ENCODE peak calls at places on chromosomes 11 and 22, in nine cellular contexts. One of them, this sample, is unnamed.

GRCh38 chr11:115221461-115222069 is 282.6 kb downstream of the CADM1 start:
- DNase-seq in left ventricle myocardium inferior: no peak
- DNase-seq in endodermal cell: peak; percentile 67
- DNase-seq in AG09319: no peak
- DNase-seq in choroid plexus epithelial cell: no peak
- DNase-seq in AG10803: no peak
- DNase-seq in AG04450: no peak
- DNase-seq in GM20000: peak; percentile 2
- DNase-seq in progenitor cell of endocrine pancreas: no peak
- DNase-seq in this sample: no peak

GRCh38 chr11:117734596-117734995 is 62.4 kb downstream of the DSCAML1 start:
- DNase-seq in left ventricle myocardium inferior: no peak
- DNase-seq in endodermal cell: peak; percentile 71
- DNase-seq in AG09319: no peak
- DNase-seq in choroid plexus epithelial cell: no peak
- DNase-seq in AG10803: no peak
- DNase-seq in AG04450: no peak
- DNase-seq in GM20000: no peak
- DNase-seq in progenitor cell of endocrine pancreas: no peak
- DNase-seq in this sample: no peak

GRCh38 chr11:111189466-111189865 is 56.1 kb upstream of the POU2AF2 start:
- DNase-seq in left ventricle myocardium inferior: no peak
- DNase-seq in endodermal cell: no peak
- DNase-seq in AG09319: no peak
- DNase-seq in choroid plexus epithelial cell: peak; percentile 13
- DNase-seq in AG10803: no peak
- DNase-seq in AG04450: no peak
- DNase-seq in GM20000: no peak
- DNase-seq in progenitor cell of endocrine pancreas: no peak
- DNase-seq in this sample: no peak

GRCh38 chr22:19270873-19271272 is 20.6 kb downstream of the CLTCL1 start:
- DNase-seq in left ventricle myocardium inferior: no peak
- DNase-seq in endodermal cell: no peak
- DNase-seq in AG09319: no peak
- DNase-seq in choroid plexus epithelial cell: no peak
- DNase-seq in AG10803: no peak
- DNase-seq in AG04450: no peak
- DNase-seq in GM20000: no peak
- DNase-seq in progenitor cell of endocrine pancreas: no peak
- DNase-seq in this sample: no peak

GRCh38 chr22:22730655-22731373 is 86.4 kb downstream of the GGTLC2 start:
- DNase-seq in left ventricle myocardium inferior: no peak
- DNase-seq in endodermal cell: no peak
- DNase-seq in AG09319: no peak
- DNase-seq in choroid plexus epithelial cell: no peak
- DNase-seq in AG10803: no peak
- DNase-seq in AG04450: no peak
- DNase-seq in GM20000: no peak
- DNase-seq in progenitor cell of endocrine pancreas: no peak
- DNase-seq in this sample: no peak

GRCh38 chr11:65438257-65439151 is 15.9 kb downstream of the NEAT1 start:
- DNase-seq in left ventricle myocardium inferior: no peak
- DNase-seq in endodermal cell: no peak
- DNase-seq in AG09319: no peak
- DNase-seq in choroid plexus epithelial cell: peak; percentile 55
- DNase-seq in AG10803: peak; percentile 35
- DNase-seq in AG04450: no peak
- DNase-seq in GM20000: no peak
- DNase-seq in progenitor cell of endocrine pancreas: no peak
- DNase-seq in this sample: no peak

GRCh38 chr11:122895591-122895990 is 13.0 kb downstream of the JHY start:
- DNase-seq in left ventricle myocardium inferior: no peak
- DNase-seq in endodermal cell: no peak
- DNase-seq in AG09319: no peak
- DNase-seq in choroid plexus epithelial cell: no peak
- DNase-seq in AG10803: no peak
- DNase-seq in AG04450: no peak
- DNase-seq in GM20000: no peak
- DNase-seq in progenitor cell of endocrine pancreas: no peak
- DNase-seq in this sample: no peak

GRCh38 chr11:118913411-118914125 is 12.2 kb downstream of the BCL9L start:
- DNase-seq in left ventricle myocardium inferior: peak; percentile 29
- DNase-seq in endodermal cell: peak; percentile 70
- DNase-seq in AG09319: no peak
- DNase-seq in choroid plexus epithelial cell: no peak
- DNase-seq in AG10803: no peak
- DNase-seq in AG04450: no peak
- DNase-seq in GM20000: no peak
- DNase-seq in progenitor cell of endocrine pancreas: no peak
- DNase-seq in this sample: no peak

GRCh38 chr11:120061761-120062560 is 76.0 kb downstream of the TRIM29 start:
- DNase-seq in left ventricle myocardium inferior: no peak
- DNase-seq in endodermal cell: peak; percentile 75
- DNase-seq in AG09319: no peak
- DNase-seq in choroid plexus epithelial cell: peak; percentile 8
- DNase-seq in AG10803: peak; percentile 40
- DNase-seq in AG04450: no peak
- DNase-seq in GM20000: peak; percentile 1
- DNase-seq in progenitor cell of endocrine pancreas: no peak
- DNase-seq in this sample: peak; percentile 32

GRCh38 chr11:112693781-112694180 is 267.4 kb upstream of the NCAM1 start:
- DNase-seq in left ventricle myocardium inferior: no peak
- DNase-seq in endodermal cell: no peak
- DNase-seq in AG09319: no peak
- DNase-seq in choroid plexus epithelial cell: no peak
- DNase-seq in AG10803: no peak
- DNase-seq in AG04450: no peak
- DNase-seq in GM20000: no peak
- DNase-seq in progenitor cell of endocrine pancreas: no peak
- DNase-seq in this sample: no peak

GRCh38 chr11:128731041-128731663 is 37.3 kb downstream of the FLI1 start:
- DNase-seq in left ventricle myocardium inferior: no peak
- DNase-seq in endodermal cell: no peak
- DNase-seq in AG09319: no peak
- DNase-seq in choroid plexus epithelial cell: no peak
- DNase-seq in AG10803: no peak
- DNase-seq in AG04450: no peak
- DNase-seq in GM20000: no peak
- DNase-seq in progenitor cell of endocrine pancreas: no peak
- DNase-seq in this sample: no peak

GRCh38 chr11:4881860-4882500 is at the start of gene OR51T1:
- DNase-seq in left ventricle myocardium inferior: no peak
- DNase-seq in endodermal cell: no peak
- DNase-seq in AG09319: no peak
- DNase-seq in choroid plexus epithelial cell: peak; percentile 83
- DNase-seq in AG10803: peak; percentile 3
- DNase-seq in AG04450: no peak
- DNase-seq in GM20000: no peak
- DNase-seq in progenitor cell of endocrine pancreas: no peak
- DNase-seq in this sample: no peak

GRCh38 chr22:39383841-39384625 is 15.5 kb upstream of the TAB1 start:
- DNase-seq in left ventricle myocardium inferior: no peak
- DNase-seq in endodermal cell: no peak
- DNase-seq in AG09319: no peak
- DNase-seq in choroid plexus epithelial cell: no peak
- DNase-seq in AG10803: peak; percentile 30
- DNase-seq in AG04450: no peak
- DNase-seq in GM20000: no peak
- DNase-seq in progenitor cell of endocrine pancreas: no peak
- DNase-seq in this sample: peak; percentile 29

GRCh38 chr22:22927196-22927887 is 39.7 kb downstream of the IGLL5 start:
- DNase-seq in left ventricle myocardium inferior: no peak
- DNase-seq in endodermal cell: no peak
- DNase-seq in AG09319: no peak
- DNase-seq in choroid plexus epithelial cell: no peak
- DNase-seq in AG10803: no peak
- DNase-seq in AG04450: no peak
- DNase-seq in GM20000: no peak
- DNase-seq in progenitor cell of endocrine pancreas: no peak
- DNase-seq in this sample: peak; percentile 8

GRCh38 chr11:120293038-120293800 is 31.9 kb upstream of the TLCD5 start:
- DNase-seq in left ventricle myocardium inferior: no peak
- DNase-seq in endodermal cell: no peak
- DNase-seq in AG09319: no peak
- DNase-seq in choroid plexus epithelial cell: no peak
- DNase-seq in AG10803: no peak
- DNase-seq in AG04450: no peak
- DNase-seq in GM20000: no peak
- DNase-seq in progenitor cell of endocrine pancreas: no peak
- DNase-seq in this sample: no peak

DNA sequence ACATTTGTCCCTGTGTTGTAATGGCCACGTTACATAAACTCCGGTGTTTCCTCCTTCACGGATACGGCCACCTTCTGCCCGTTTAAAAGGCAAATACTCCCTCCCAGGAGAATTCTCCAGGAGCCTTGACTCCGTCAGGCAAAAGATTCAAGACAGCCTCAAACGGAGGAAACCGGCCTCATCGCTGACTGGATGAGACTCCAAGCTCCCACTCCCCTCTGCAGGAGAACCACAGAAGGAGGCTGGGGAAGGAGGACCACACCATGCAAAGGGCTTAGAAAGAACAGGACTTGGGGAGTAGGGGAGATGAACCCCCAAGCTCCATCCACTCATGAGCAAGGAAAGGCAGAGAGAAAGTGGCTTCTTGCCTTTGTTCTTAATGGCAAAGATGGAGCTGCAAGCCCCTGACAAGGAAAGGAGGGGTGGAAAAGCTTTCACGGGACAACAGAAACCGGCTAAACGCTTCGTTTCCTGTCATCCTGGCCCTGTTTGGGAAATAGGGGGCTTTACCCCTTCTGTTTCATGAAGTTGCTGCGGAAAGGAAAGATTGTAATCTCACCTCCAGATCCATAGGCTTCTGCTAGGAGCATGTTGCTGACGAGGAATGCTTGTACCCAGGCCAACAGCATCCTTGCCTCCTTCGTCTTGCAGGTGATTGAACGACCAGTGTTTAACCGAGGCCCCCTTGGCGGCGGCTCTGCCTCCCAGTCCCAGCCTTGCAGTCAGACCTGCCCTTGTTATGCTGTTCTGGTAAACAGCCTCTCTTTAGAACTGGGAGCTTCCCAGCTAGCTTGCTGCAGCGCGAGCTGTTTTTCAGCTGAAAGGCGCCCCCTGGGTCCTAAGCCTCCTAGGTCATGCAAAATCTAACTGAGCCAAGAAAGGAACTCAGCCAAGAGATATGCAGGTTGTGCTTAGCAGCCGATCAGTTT is at the start of gene PIK3IP1:
- DNase-seq in left ventricle myocardium inferior: peak; percentile 89
- DNase-seq in endodermal cell: peak; percentile 97
- DNase-seq in AG09319: peak; percentile 52
- DNase-seq in choroid plexus epithelial cell: peak; percentile 96
- DNase-seq in AG10803: peak; percentile 83
- DNase-seq in AG04450: peak; percentile 70
- DNase-seq in GM20000: peak; percentile 82
- DNase-seq in progenitor cell of endocrine pancreas: peak; percentile 49
- DNase-seq in this sample: peak; percentile 77
- TF ChIP-seq CTCF in left ventricle myocardium inferior: peak; percentile 63
- TF ChIP-seq CTCF in endodermal cell: peak; percentile 69
- TF ChIP-seq CTCF in AG09319: peak; percentile 58
- TF ChIP-seq CTCF in choroid plexus epithelial cell: peak; percentile 60
- TF ChIP-seq CTCF in AG10803: peak; percentile 64
- TF ChIP-seq CTCF in AG04450: peak; percentile 55
- TF ChIP-seq CTCF in GM20000: peak; percentile 28
- TF ChIP-seq CTCF in progenitor cell of endocrine pancreas: peak; percentile 62
- TF ChIP-seq CTCF in this sample: peak; percentile 76

GRCh38 chr22:50665212-50665611 is 7.4 kb upstream of the SHANK3 start:
- DNase-seq in left ventricle myocardium inferior: no peak
- DNase-seq in endodermal cell: no peak
- DNase-seq in AG09319: no peak
- DNase-seq in choroid plexus epithelial cell: no peak
- DNase-seq in AG10803: no peak
- DNase-seq in AG04450: no peak
- DNase-seq in GM20000: no peak
- DNase-seq in progenitor cell of endocrine pancreas: no peak
- DNase-seq in this sample: no peak
- TF ChIP-seq CTCF in left ventricle myocardium inferior: no peak
- TF ChIP-seq CTCF in endodermal cell: no peak
- TF ChIP-seq CTCF in AG09319: no peak
- TF ChIP-seq CTCF in choroid plexus epithelial cell: no peak
- TF ChIP-seq CTCF in AG10803: no peak
- TF ChIP-seq CTCF in AG04450: no peak
- TF ChIP-seq CTCF in GM20000: no peak
- TF ChIP-seq CTCF in progenitor cell of endocrine pancreas: no peak
- TF ChIP-seq CTCF in this sample: no peak

DNA sequence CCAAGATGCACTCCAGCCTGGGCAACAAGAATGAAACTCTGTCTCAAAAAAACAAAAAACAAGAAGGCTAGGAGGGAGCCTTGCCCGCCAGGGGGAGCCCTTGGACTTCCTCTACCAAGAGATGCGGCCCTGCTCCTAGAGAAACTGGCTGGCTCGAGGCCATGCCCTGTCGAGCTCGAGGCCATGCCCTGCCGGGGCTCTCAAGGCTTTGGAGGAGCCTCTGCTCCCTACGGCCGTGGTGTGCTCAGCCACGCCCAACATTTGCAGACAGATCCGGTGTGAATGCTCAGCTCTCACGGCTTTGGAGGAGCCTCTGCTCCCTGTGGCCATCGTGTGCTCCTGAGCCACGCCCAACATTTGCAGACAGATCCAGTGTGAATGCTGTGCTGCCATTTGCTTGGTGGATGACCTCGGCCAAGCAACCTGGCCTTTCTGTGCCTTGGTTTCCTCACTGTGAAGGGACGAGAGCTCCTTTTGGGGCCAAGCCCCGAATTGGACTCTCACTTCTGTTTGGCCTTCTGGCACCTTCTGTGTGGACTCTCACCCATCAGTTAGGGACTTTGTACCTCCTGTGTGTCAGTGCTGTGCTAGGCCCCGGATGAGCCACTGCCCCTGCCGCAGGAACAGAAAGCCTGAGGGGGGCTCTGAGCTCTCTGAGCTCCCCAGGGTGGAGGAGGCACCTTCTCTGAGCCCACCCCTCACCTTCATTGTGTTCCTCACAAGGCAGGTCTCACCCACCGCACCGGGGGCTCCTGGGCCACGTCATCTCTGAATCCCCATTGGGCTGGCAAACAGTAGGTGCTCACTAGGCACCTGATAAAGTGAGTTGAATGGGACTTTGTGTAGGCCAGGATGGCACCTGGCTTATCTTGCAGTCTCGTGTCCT is 14.1 kb downstream of the C11orf24 start:
- DNase-seq in left ventricle myocardium inferior: peak; percentile 97
- DNase-seq in endodermal cell: peak; percentile 99
- DNase-seq in AG09319: peak; percentile 80
- DNase-seq in choroid plexus epithelial cell: peak; percentile 94
- DNase-seq in AG10803: peak; percentile 91
- DNase-seq in AG04450: peak; percentile 66
- DNase-seq in GM20000: peak; percentile 80
- DNase-seq in progenitor cell of endocrine pancreas: peak; percentile 90
- DNase-seq in this sample: peak; percentile 88
- TF ChIP-seq CTCF in left ventricle myocardium inferior: peak; percentile 90
- TF ChIP-seq CTCF in endodermal cell: peak; percentile 93
- TF ChIP-seq CTCF in AG09319: peak; percentile 85
- TF ChIP-seq CTCF in choroid plexus epithelial cell: peak; percentile 86
- TF ChIP-seq CTCF in AG10803: peak; percentile 80
- TF ChIP-seq CTCF in AG04450: peak; percentile 87
- TF ChIP-seq CTCF in GM20000: peak; percentile 78
- TF ChIP-seq CTCF in progenitor cell of endocrine pancreas: peak; percentile 88
- TF ChIP-seq CTCF in this sample: peak; percentile 96

DNA sequence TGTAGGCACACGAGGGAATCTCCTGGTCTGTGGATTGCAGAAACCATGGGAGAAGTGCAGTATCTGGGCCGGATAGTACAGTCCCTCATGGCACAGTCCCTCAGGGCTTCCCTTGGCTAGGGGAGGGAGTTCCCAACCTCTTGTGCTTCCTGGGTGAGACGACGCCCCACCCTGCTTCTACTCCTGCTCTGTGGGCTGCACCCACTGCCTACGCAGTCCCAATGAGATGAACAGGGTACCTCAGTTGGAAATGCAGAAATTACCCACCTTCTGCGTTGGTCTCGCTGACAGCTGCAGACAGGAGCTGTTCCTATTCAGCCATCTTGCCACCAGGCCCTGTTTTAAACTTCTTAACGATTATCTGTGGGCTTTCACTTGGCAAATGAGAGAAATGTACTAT is 157.2 kb upstream of the CARD18 start:
- DNase-seq in left ventricle myocardium inferior: no peak
- DNase-seq in endodermal cell: no peak
- DNase-seq in AG09319: no peak
- DNase-seq in choroid plexus epithelial cell: no peak
- DNase-seq in AG10803: no peak
- DNase-seq in AG04450: no peak
- DNase-seq in GM20000: no peak
- DNase-seq in progenitor cell of endocrine pancreas: no peak
- DNase-seq in this sample: no peak
- TF ChIP-seq CTCF in left ventricle myocardium inferior: no peak
- TF ChIP-seq CTCF in endodermal cell: no peak
- TF ChIP-seq CTCF in AG09319: no peak
- TF ChIP-seq CTCF in choroid plexus epithelial cell: no peak
- TF ChIP-seq CTCF in AG10803: no peak
- TF ChIP-seq CTCF in AG04450: no peak
- TF ChIP-seq CTCF in GM20000: no peak
- TF ChIP-seq CTCF in progenitor cell of endocrine pancreas: no peak
- TF ChIP-seq CTCF in this sample: no peak

This sample was measured in HFFc6.